ENCODE peak calls at places on chromosomes 12 and 14, in seven cellular contexts. One of them, this sample, is unnamed. For H3K4me1, the result is how much of the 10 kb centered on the place peaks cover.

GRCh38 chr14:92644166-92644565 is 104.3 kb downstream of the LGMN start:
- DNase-seq in IMR-90: peak
- DNase-seq in neuronal stem cell: no peak
- DNase-seq in PC-9: peak
- DNase-seq in psoas muscle: no peak
- DNase-seq in CD8-positive, alpha-beta T cell: no peak
- DNase-seq in HCT116: peak
- DNase-seq in this sample: no peak

GRCh38 chr12:128339121-128339520 is 72.2 kb downstream of the TMEM132C start:
- DNase-seq in neuronal stem cell: no peak
- DNase-seq in HCT116: no peak
- DNase-seq in IMR-90: no peak
- DNase-seq in PC-9: no peak
- DNase-seq in psoas muscle: no peak
- DNase-seq in CD8-positive, alpha-beta T cell: no peak
- DNase-seq in this sample: no peak

GRCh38 chr12:59283012-59283411 is 312.8 kb upstream of the SLC16A7 start:
- DNase-seq in IMR-90: no peak
- DNase-seq in HCT116: no peak
- DNase-seq in psoas muscle: no peak
- DNase-seq in CD8-positive, alpha-beta T cell: no peak
- DNase-seq in PC-9: no peak
- DNase-seq in neuronal stem cell: no peak
- DNase-seq in this sample: no peak

GRCh38 chr14:66944872-66945271 is 244.4 kb upstream of the GARIN2 start:
- DNase-seq in HCT116: peak
- DNase-seq in PC-9: no peak
- DNase-seq in CD8-positive, alpha-beta T cell: no peak
- DNase-seq in psoas muscle: no peak
- DNase-seq in neuronal stem cell: peak
- DNase-seq in IMR-90: peak
- DNase-seq in this sample: no peak

GRCh38 chr12:81128930-81129554 is 51.2 kb downstream of the ACSS3 start:
- DNase-seq in HCT116: peak
- DNase-seq in IMR-90: peak
- DNase-seq in CD8-positive, alpha-beta T cell: no peak
- DNase-seq in neuronal stem cell: peak
- DNase-seq in PC-9: peak
- DNase-seq in psoas muscle: no peak
- DNase-seq in this sample: no peak

GRCh38 chr12:47773062-47773857 is at the start of gene SLC48A1:
- DNase-seq in psoas muscle: peak
- DNase-seq in PC-9: peak
- DNase-seq in CD8-positive, alpha-beta T cell: peak
- DNase-seq in neuronal stem cell: peak
- DNase-seq in HCT116: no peak
- DNase-seq in IMR-90: peak
- DNase-seq in this sample: no peak

GRCh38 chr14:23366163-23366921 is 1.4 kb upstream of the EFS start:
- DNase-seq in neuronal stem cell: peak
- DNase-seq in PC-9: no peak
- DNase-seq in CD8-positive, alpha-beta T cell: no peak
- DNase-seq in HCT116: no peak
- DNase-seq in IMR-90: peak
- DNase-seq in psoas muscle: peak
- DNase-seq in this sample: no peak

GRCh38 chr12:68158427-68158826 is 1.1 kb downstream of the IFNG start:
- DNase-seq in CD8-positive, alpha-beta T cell: no peak
- DNase-seq in HCT116: peak
- DNase-seq in neuronal stem cell: no peak
- DNase-seq in IMR-90: no peak
- DNase-seq in PC-9: no peak
- DNase-seq in psoas muscle: no peak
- DNase-seq in this sample: peak

GRCh38 chr12:99043319-99043914 is 398.3 kb downstream of the APAF1 start:
- DNase-seq in psoas muscle: peak
- DNase-seq in PC-9: peak
- DNase-seq in CD8-positive, alpha-beta T cell: peak
- DNase-seq in neuronal stem cell: peak
- DNase-seq in IMR-90: peak
- DNase-seq in HCT116: peak
- DNase-seq in this sample: no peak

GRCh38 chr12:88574278-88574677 is 6.0 kb downstream of the KITLG start:
- DNase-seq in neuronal stem cell: no peak
- DNase-seq in CD8-positive, alpha-beta T cell: no peak
- DNase-seq in IMR-90: peak
- DNase-seq in PC-9: no peak
- DNase-seq in psoas muscle: no peak
- DNase-seq in HCT116: no peak
- DNase-seq in this sample: no peak
- H3K4me1 ChIP-seq in neuronal stem cell: under half
- H3K4me1 ChIP-seq in CD8-positive, alpha-beta T cell: under half
- H3K4me1 ChIP-seq in IMR-90: under half
- H3K4me1 ChIP-seq in PC-9: under half
- H3K4me1 ChIP-seq in psoas muscle: under half
- H3K4me1 ChIP-seq in HCT116: half or more
- H3K4me1 ChIP-seq in this sample: under half

GRCh38 chr14:95993768-95994592 is 45.2 kb upstream of the C14orf132 start:
- DNase-seq in psoas muscle: no peak
- DNase-seq in IMR-90: peak
- DNase-seq in CD8-positive, alpha-beta T cell: no peak
- DNase-seq in PC-9: no peak
- DNase-seq in HCT116: peak
- DNase-seq in neuronal stem cell: peak
- DNase-seq in this sample: no peak
- H3K27ac ChIP-seq in psoas muscle: no peak
- H3K27ac ChIP-seq in IMR-90: no peak
- H3K27ac ChIP-seq in CD8-positive, alpha-beta T cell: no peak
- H3K27ac ChIP-seq in PC-9: no peak
- H3K27ac ChIP-seq in HCT116: no peak
- H3K27ac ChIP-seq in neuronal stem cell: peak
- H3K27ac ChIP-seq in this sample: no peak

GRCh38 chr12:124407074-124407473 is 112.2 kb downstream of the RFLNA start:
- DNase-seq in CD8-positive, alpha-beta T cell: no peak
- DNase-seq in psoas muscle: no peak
- DNase-seq in neuronal stem cell: no peak
- DNase-seq in HCT116: no peak
- DNase-seq in IMR-90: no peak
- DNase-seq in PC-9: no peak
- DNase-seq in this sample: no peak
- H3K4me1 ChIP-seq in CD8-positive, alpha-beta T cell: under half
- H3K4me1 ChIP-seq in psoas muscle: half or more
- H3K4me1 ChIP-seq in neuronal stem cell: under half
- H3K4me1 ChIP-seq in HCT116: under half
- H3K4me1 ChIP-seq in IMR-90: under half
- H3K4me1 ChIP-seq in PC-9: under half
- H3K4me1 ChIP-seq in this sample: under half

GRCh38 chr12:108837680-108838079 is 19.7 kb downstream of the SSH1 start:
- DNase-seq in psoas muscle: no peak
- DNase-seq in PC-9: no peak
- DNase-seq in HCT116: no peak
- DNase-seq in neuronal stem cell: no peak
- DNase-seq in IMR-90: no peak
- DNase-seq in CD8-positive, alpha-beta T cell: no peak
- DNase-seq in this sample: no peak

GRCh38 chr12:108840605-108841328 is 16.6 kb downstream of the SSH1 start:
- DNase-seq in IMR-90: peak
- DNase-seq in psoas muscle: no peak
- DNase-seq in neuronal stem cell: no peak
- DNase-seq in HCT116: no peak
- DNase-seq in CD8-positive, alpha-beta T cell: no peak
- DNase-seq in PC-9: no peak
- DNase-seq in this sample: peak

GRCh38 chr12:108838194-108839010 is 19.0 kb downstream of the SSH1 start:
- DNase-seq in HCT116: peak
- DNase-seq in neuronal stem cell: no peak
- DNase-seq in CD8-positive, alpha-beta T cell: peak
- DNase-seq in PC-9: peak
- DNase-seq in IMR-90: peak
- DNase-seq in psoas muscle: peak
- DNase-seq in this sample: peak

GRCh38 chr12:108839011-108839889 is 18.1 kb downstream of the SSH1 start:
- DNase-seq in IMR-90: peak
- DNase-seq in neuronal stem cell: no peak
- DNase-seq in CD8-positive, alpha-beta T cell: no peak
- DNase-seq in HCT116: no peak
- DNase-seq in PC-9: no peak
- DNase-seq in psoas muscle: peak
- DNase-seq in this sample: peak

GRCh38 chr12:108839890-108840230 is 17.5 kb downstream of the SSH1 start:
- DNase-seq in HCT116: no peak
- DNase-seq in neuronal stem cell: no peak
- DNase-seq in CD8-positive, alpha-beta T cell: no peak
- DNase-seq in PC-9: no peak
- DNase-seq in IMR-90: no peak
- DNase-seq in psoas muscle: no peak
- DNase-seq in this sample: peak
- H3K27ac ChIP-seq in HCT116: peak
- H3K27ac ChIP-seq in neuronal stem cell: no peak
- H3K27ac ChIP-seq in CD8-positive, alpha-beta T cell: no peak
- H3K27ac ChIP-seq in PC-9: peak
- H3K27ac ChIP-seq in IMR-90: peak
- H3K27ac ChIP-seq in psoas muscle: peak
- H3K27ac ChIP-seq in this sample: peak

GRCh38 chr12:96193725-96194571 is at the start of gene ELK3:
- DNase-seq in HCT116: no peak
- DNase-seq in IMR-90: peak
- DNase-seq in neuronal stem cell: no peak
- DNase-seq in psoas muscle: peak
- DNase-seq in CD8-positive, alpha-beta T cell: peak
- DNase-seq in PC-9: peak
- DNase-seq in this sample: peak
- H3K4me1 ChIP-seq in HCT116: under half
- H3K4me1 ChIP-seq in IMR-90: under half
- H3K4me1 ChIP-seq in neuronal stem cell: under half
- H3K4me1 ChIP-seq in psoas muscle: under half
- H3K4me1 ChIP-seq in CD8-positive, alpha-beta T cell: under half
- H3K4me1 ChIP-seq in PC-9: under half
- H3K4me1 ChIP-seq in this sample: under half